ENCODE peak calls at places on chromosomes 16 and 17, in six cellular contexts. One of them, this sample, is unnamed.

GRCh38 chr17:78828470-78829185 is 12.0 kb downstream of the USP36 start:
- DNase-seq in upper lobe of right lung: no peak
- DNase-seq in prostate gland: no peak
- DNase-seq in MCF 10A: peak
- DNase-seq in activated B cell treated with CpG ODN at 0.5 μM for 24 hours: no peak
- DNase-seq in neural crest cell: no peak
- DNase-seq in this sample: no peak

GRCh38 chr17:55254375-55254774 is 10.4 kb upstream of the HLF start:
- DNase-seq in neural crest cell: no peak
- DNase-seq in prostate gland: no peak
- DNase-seq in activated B cell treated with CpG ODN at 0.5 μM for 24 hours: no peak
- DNase-seq in MCF 10A: no peak
- DNase-seq in upper lobe of right lung: no peak
- DNase-seq in this sample: no peak

GRCh38 chr16:4064950-4065352 is 51.3 kb downstream of the ADCY9 start:
- DNase-seq in neural crest cell: no peak
- DNase-seq in MCF 10A: no peak
- DNase-seq in activated B cell treated with CpG ODN at 0.5 μM for 24 hours: no peak
- DNase-seq in upper lobe of right lung: no peak
- DNase-seq in prostate gland: no peak
- DNase-seq in this sample: no peak

GRCh38 chr16:55323637-55324490 is at the start of gene IRX6:
- DNase-seq in upper lobe of right lung: peak
- DNase-seq in MCF 10A: peak
- DNase-seq in prostate gland: no peak
- DNase-seq in activated B cell treated with CpG ODN at 0.5 μM for 24 hours: no peak
- DNase-seq in neural crest cell: peak
- DNase-seq in this sample: peak

GRCh38 chr17:47961406-47961805 is 3.7 kb upstream of the PRR15L start:
- DNase-seq in activated B cell treated with CpG ODN at 0.5 μM for 24 hours: no peak
- DNase-seq in upper lobe of right lung: no peak
- DNase-seq in prostate gland: no peak
- DNase-seq in MCF 10A: no peak
- DNase-seq in neural crest cell: no peak
- DNase-seq in this sample: no peak

GRCh38 chr17:40069751-40070643 is 7.2 kb downstream of the THRA start:
- DNase-seq in upper lobe of right lung: no peak
- DNase-seq in MCF 10A: peak
- DNase-seq in activated B cell treated with CpG ODN at 0.5 μM for 24 hours: no peak
- DNase-seq in prostate gland: peak
- DNase-seq in neural crest cell: no peak
- DNase-seq in this sample: no peak

GRCh38 chr16:74603848-74604247 is 3.1 kb downstream of the GLG1 start:
- DNase-seq in MCF 10A: peak
- DNase-seq in upper lobe of right lung: no peak
- DNase-seq in prostate gland: no peak
- DNase-seq in activated B cell treated with CpG ODN at 0.5 μM for 24 hours: no peak
- DNase-seq in neural crest cell: no peak
- DNase-seq in this sample: no peak

GRCh38 chr16:56116577-56116964 is 74.7 kb upstream of the GNAO1 start:
- DNase-seq in neural crest cell: no peak
- DNase-seq in upper lobe of right lung: no peak
- DNase-seq in MCF 10A: no peak
- DNase-seq in activated B cell treated with CpG ODN at 0.5 μM for 24 hours: no peak
- DNase-seq in prostate gland: no peak
- DNase-seq in this sample: no peak

GRCh38 chr17:78307887-78308633 is 51.8 kb downstream of the SOCS3 start:
- DNase-seq in upper lobe of right lung: no peak
- DNase-seq in activated B cell treated with CpG ODN at 0.5 μM for 24 hours: no peak
- DNase-seq in prostate gland: no peak
- DNase-seq in neural crest cell: no peak
- DNase-seq in MCF 10A: no peak
- DNase-seq in this sample: no peak

GRCh38 chr17:56908061-56908542 is 5.7 kb downstream of the TRIM25 start:
- DNase-seq in MCF 10A: no peak
- DNase-seq in prostate gland: no peak
- DNase-seq in upper lobe of right lung: peak
- DNase-seq in neural crest cell: no peak
- DNase-seq in activated B cell treated with CpG ODN at 0.5 μM for 24 hours: peak
- DNase-seq in this sample: peak

DNA sequence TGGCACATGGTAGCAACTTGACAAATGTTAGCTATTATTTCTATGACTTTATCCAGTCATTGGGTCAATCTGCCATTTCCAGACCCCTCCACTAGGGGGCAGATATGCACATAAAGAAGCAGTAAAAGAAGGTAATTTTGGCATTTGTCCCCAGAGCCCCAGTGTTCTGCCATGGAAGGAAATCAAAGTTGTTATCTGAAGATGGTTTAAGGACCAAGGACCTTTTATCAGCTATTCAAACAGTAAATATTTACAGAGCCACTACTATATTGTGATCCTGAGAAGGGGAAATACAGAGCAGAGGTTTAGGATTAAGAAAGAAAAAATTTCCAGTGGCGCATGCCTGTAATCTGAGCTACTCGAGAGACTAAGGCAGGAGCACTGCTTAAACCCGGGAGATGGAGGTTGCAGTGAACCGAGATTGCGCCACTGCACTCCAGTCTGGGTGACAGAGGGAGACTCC is 20.0 kb downstream of the TRAF4 start:
- DNase-seq in activated B cell treated with CpG ODN at 0.5 μM for 24 hours: no peak
- DNase-seq in upper lobe of right lung: no peak
- DNase-seq in neural crest cell: peak
- DNase-seq in MCF 10A: peak
- DNase-seq in prostate gland: peak
- DNase-seq in this sample: no peak
- TF ChIP-seq CTCF in activated B cell treated with CpG ODN at 0.5 μM for 24 hours: peak
- TF ChIP-seq CTCF in upper lobe of right lung: peak
- TF ChIP-seq CTCF in neural crest cell: peak
- TF ChIP-seq CTCF in MCF 10A: peak
- TF ChIP-seq CTCF in prostate gland: peak
- TF ChIP-seq CTCF in this sample: peak

DNA sequence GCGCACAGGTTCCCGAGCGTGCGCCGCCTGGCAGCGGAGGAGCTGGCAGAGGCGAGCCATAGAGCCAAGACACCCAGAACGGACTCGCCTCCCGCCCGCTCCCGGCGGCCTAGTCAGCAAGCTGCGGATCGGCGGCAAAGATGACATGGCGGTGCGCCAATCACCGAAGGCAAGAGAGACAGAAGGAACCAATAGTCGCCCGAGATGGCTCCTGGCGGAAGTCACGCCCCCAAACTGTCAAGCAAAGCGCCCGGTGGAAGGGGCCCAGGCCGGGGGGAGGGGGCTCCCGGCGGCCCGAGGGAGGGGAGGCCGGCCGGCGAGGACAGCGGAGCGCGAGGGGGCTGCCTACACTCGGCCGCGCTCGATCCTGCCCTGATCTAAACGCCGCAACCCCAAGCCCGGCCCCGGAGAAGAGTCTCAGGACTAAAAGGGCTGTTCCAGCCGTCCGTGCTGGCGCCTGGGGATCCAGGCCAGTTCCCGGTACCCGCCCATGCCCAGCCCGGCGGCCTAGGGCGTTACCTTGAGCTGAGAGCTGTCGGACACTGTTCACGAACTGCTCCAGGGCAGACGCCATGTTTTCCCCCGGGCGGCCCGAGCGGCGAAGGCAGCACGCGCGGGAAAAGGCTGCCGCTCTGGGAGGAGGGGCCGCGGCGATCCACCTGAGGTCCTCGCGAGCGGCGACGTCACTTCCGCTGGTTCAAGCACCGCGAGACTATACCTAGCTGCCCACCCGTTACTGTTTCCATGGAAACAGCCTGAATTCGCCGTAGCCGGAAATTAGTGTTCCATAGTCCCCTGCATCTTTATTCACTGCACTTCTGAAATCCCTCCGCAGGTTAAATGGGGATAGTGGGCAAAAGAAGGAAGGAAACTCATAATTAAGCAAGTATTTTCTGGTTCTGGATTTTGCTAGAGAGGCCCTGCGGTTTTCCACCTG is at the start of gene COPS3:
- DNase-seq in prostate gland: peak
- DNase-seq in activated B cell treated with CpG ODN at 0.5 μM for 24 hours: peak
- DNase-seq in neural crest cell: peak
- DNase-seq in MCF 10A: peak
- DNase-seq in upper lobe of right lung: peak
- DNase-seq in this sample: peak
- TF ChIP-seq CTCF in prostate gland: peak
- TF ChIP-seq CTCF in activated B cell treated with CpG ODN at 0.5 μM for 24 hours: no peak
- TF ChIP-seq CTCF in neural crest cell: no peak
- TF ChIP-seq CTCF in MCF 10A: no peak
- TF ChIP-seq CTCF in upper lobe of right lung: no peak
- TF ChIP-seq CTCF in this sample: no peak

GRCh38 chr16:14310519-14310991 is 239.4 kb downstream of the MRTFB start:
- DNase-seq in neural crest cell: no peak
- DNase-seq in prostate gland: no peak
- DNase-seq in MCF 10A: no peak
- DNase-seq in upper lobe of right lung: no peak
- DNase-seq in activated B cell treated with CpG ODN at 0.5 μM for 24 hours: no peak
- DNase-seq in this sample: no peak
- TF ChIP-seq CTCF in neural crest cell: no peak
- TF ChIP-seq CTCF in prostate gland: no peak
- TF ChIP-seq CTCF in MCF 10A: no peak
- TF ChIP-seq CTCF in upper lobe of right lung: no peak
- TF ChIP-seq CTCF in activated B cell treated with CpG ODN at 0.5 μM for 24 hours: no peak
- TF ChIP-seq CTCF in this sample: no peak

GRCh38 chr17:76124582-76125390 is 16.3 kb downstream of the FOXJ1 start:
- DNase-seq in upper lobe of right lung: no peak
- DNase-seq in activated B cell treated with CpG ODN at 0.5 μM for 24 hours: no peak
- DNase-seq in MCF 10A: no peak
- DNase-seq in prostate gland: no peak
- DNase-seq in neural crest cell: no peak
- DNase-seq in this sample: no peak
- TF ChIP-seq CTCF in upper lobe of right lung: no peak
- TF ChIP-seq CTCF in activated B cell treated with CpG ODN at 0.5 μM for 24 hours: no peak
- TF ChIP-seq CTCF in MCF 10A: no peak
- TF ChIP-seq CTCF in prostate gland: no peak
- TF ChIP-seq CTCF in neural crest cell: peak
- TF ChIP-seq CTCF in this sample: peak

GRCh38 chr17:50534222-50534978 is 1.9 kb downstream of the EPN3 start:
- DNase-seq in upper lobe of right lung: no peak
- DNase-seq in neural crest cell: no peak
- DNase-seq in prostate gland: peak
- DNase-seq in activated B cell treated with CpG ODN at 0.5 μM for 24 hours: no peak
- DNase-seq in MCF 10A: peak
- DNase-seq in this sample: no peak
- TF ChIP-seq CTCF in upper lobe of right lung: peak
- TF ChIP-seq CTCF in neural crest cell: peak
- TF ChIP-seq CTCF in prostate gland: peak
- TF ChIP-seq CTCF in activated B cell treated with CpG ODN at 0.5 μM for 24 hours: no peak
- TF ChIP-seq CTCF in MCF 10A: peak
- TF ChIP-seq CTCF in this sample: peak

This sample was measured in type B pancreatic cell.